ENCODE peak calls at places on chromosome 2, in eight cellular contexts. N is AG04450, B is BE2C, R is choroid plexus epithelial cell, F is mammary epithelial cell, O is cardiac muscle cell, E is colonic mucosa, G is astrocyte of the spinal cord. J is an unnamed sample.
A peak's percentile ranks its signal among the peaks of the same experiment; 100 is the strongest.

GRCh38 chr2:112272669-112273068 is 2.7 kb upstream of the ZC3H6 start:
- DNase-seq in B (no peak), G (no peak), E (no peak), O (no peak), N (no peak), R (no peak), F (no peak), J (no peak)

GRCh38 chr2:120858764-120859525 is 123.3 kb downstream of the GLI2 start:
- DNase-seq in G (no peak), B (no peak), R (no peak), E (no peak), F (no peak), O (no peak), N (no peak), J (no peak)

GRCh38 chr2:5365871-5366461 is 326.2 kb upstream of the SOX11 start:
- DNase-seq in N (no peak), G (peak; percentile 67), O (peak; percentile 1), B (peak; percentile 78), F (peak; percentile 6), E (peak; percentile 32), R (peak; percentile 78), J (no peak)

GRCh38 chr2:38178142-38178541 is 102.2 kb upstream of the CYP1B1 start:
- DNase-seq in G (peak; percentile 80), F (peak; percentile 76), B (no peak), E (no peak), O (peak; percentile 96), N (no peak), R (peak; percentile 99), J (peak; percentile 82)

GRCh38 chr2:80300346-80300745 is 4.2 kb downstream of the LRRTM1 start:
- DNase-seq in N (no peak), F (no peak), B (no peak), G (no peak), E (no peak), R (no peak), O (no peak), J (no peak)

GRCh38 chr2:181546086-181546485 is 88.9 kb downstream of the ITGA4 start:
- DNase-seq in G (peak; percentile 36), N (no peak), O (peak; percentile 3), B (no peak), E (no peak), F (peak; percentile 70), R (peak; percentile 45), J (no peak)

GRCh38 chr2:98637401-98638144 is 29.2 kb downstream of the UNC50 start:
- DNase-seq in R (no peak), O (no peak), F (no peak), N (no peak), E (no peak), G (no peak), B (no peak), J (no peak)

GRCh38 chr2:10385501-10385900 is 62.6 kb downstream of the ODC1 start:
- DNase-seq in B (peak; percentile 70), R (no peak), O (no peak), G (no peak), F (no peak), N (no peak), E (no peak), J (no peak)

GRCh38 chr2:240962371-240963064 is 35.9 kb upstream of the SNED1 start:
- DNase-seq in B (peak; percentile 35), F (no peak), G (peak; percentile 78), N (no peak), O (peak; percentile 55), R (peak; percentile 83), E (peak; percentile 57), J (no peak)

GRCh38 chr2:220106065-220106464 is 478.6 kb downstream of the SLC4A3 start:
- DNase-seq in B (no peak), N (no peak), F (no peak), O (no peak), R (no peak), E (no peak), G (no peak), J (no peak)

GRCh38 chr2:125224830-125225229 is 1199.7 kb downstream of the CNTNAP5 start:
- DNase-seq in G (no peak), F (no peak), O (no peak), N (no peak), R (no peak), E (no peak), B (no peak), J (no peak)

GRCh38 chr2:113818382-113818951 is 62.0 kb upstream of the SLC35F5 start:
- DNase-seq in F (peak; percentile 84), N (peak; percentile 98), O (peak; percentile 99), B (no peak), G (peak; percentile 99), E (no peak), R (peak; percentile 99), J (peak; percentile 99)

GRCh38 chr2:134333646-134334189 is 79.8 kb downstream of the MGAT5 start:
- DNase-seq in N (no peak), E (no peak), G (no peak), O (peak; percentile 12), R (no peak), F (no peak), B (peak; percentile 33), J (no peak)

GRCh38 chr2:112692496-112692911 is 28.3 kb upstream of the NT5DC4 start:
- DNase-seq in O (peak; percentile 90), N (peak; percentile 87), E (peak; percentile 75), B (no peak), G (peak; percentile 95), R (peak; percentile 99), F (peak; percentile 100), J (peak; percentile 75)

GRCh38 chr2:162840598-162841246 is 2.2 kb upstream of the KCNH7 start:
- DNase-seq in E (peak; percentile 52), O (peak; percentile 74), B (no peak), N (no peak), F (peak; percentile 65), G (peak; percentile 82), R (peak; percentile 83), J (no peak)

DNA sequence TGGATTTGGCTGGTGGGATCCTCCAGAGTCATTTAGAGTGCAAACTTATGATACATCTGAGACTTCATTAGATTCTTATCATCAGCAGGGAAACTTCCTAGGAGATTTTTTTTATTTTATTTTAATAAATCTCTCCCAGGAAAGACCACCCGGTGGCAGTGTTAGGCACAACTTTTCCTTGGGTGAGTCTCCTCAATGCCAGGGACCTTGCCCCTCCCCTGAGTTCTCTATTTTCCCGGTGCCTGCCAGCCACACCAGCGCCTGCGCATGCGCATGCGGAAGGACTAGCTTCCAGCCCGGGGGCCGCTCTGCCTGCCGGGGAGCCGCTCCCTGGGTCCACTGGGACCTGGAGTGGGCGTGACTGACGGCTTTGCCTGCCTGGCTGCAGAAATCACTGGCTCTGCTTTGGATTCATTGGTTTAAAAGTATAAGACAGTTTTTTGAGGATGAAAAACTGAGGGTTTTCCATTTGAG is 86.6 kb downstream of the TMEM182 start:
- DNase-seq in F (peak; percentile 14), B (peak; percentile 88), N (no peak), E (peak; percentile 73), O (peak; percentile 75), R (peak; percentile 42), G (peak; percentile 55), J (no peak)
- TF ChIP-seq CTCF in F (no peak), B (no peak), N (no peak), E (no peak), O (no peak), R (no peak), G (no peak), J (no peak)

DNA sequence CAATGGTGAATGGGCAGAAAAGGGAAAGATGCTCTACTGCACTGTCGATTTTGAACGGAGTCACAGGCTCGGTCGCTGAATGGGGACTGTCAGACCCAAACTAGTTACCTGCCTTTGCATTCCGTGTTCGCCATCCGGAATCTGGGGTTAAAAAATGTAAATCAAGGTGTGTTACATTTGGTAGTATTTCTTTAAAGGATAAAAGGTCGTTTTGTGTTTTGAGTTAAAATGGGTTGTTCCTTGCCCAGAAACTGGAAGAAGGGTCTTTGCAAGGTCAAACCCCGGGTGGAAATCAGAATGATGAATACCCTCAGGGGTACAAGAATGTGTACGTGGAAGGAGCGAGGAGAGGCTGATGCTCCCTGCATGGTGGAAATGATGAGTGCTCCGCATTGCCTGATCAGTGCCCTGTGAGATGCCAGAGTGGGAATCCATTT is 1.0 kb downstream of the VSNL1 start:
- DNase-seq in B (no peak), O (no peak), R (no peak), E (no peak), F (peak; percentile 19), N (no peak), G (no peak), J (no peak)
- H3K4me3 ChIP-seq in B (no peak overlapping the region), O (peak overlapping the region; percentile 38), R (no peak overlapping the region), E (peak overlapping the region; percentile 49), F (peak overlapping the region; percentile 72), N (peak overlapping the region; percentile 65), G (peak overlapping the region; percentile 63), J (peak overlapping the region; percentile 69)

GRCh38 chr2:16940214-16940613 is 274.6 kb upstream of the CYRIA start:
- DNase-seq in F (no peak), O (no peak), N (no peak), G (no peak), E (no peak), B (no peak), R (no peak), J (no peak)

GRCh38 chr2:16943279-16943958 is 277.8 kb upstream of the CYRIA start:
- DNase-seq in N (no peak), R (no peak), B (no peak), F (no peak), G (no peak), O (no peak), E (no peak), J (no peak)

DNA sequence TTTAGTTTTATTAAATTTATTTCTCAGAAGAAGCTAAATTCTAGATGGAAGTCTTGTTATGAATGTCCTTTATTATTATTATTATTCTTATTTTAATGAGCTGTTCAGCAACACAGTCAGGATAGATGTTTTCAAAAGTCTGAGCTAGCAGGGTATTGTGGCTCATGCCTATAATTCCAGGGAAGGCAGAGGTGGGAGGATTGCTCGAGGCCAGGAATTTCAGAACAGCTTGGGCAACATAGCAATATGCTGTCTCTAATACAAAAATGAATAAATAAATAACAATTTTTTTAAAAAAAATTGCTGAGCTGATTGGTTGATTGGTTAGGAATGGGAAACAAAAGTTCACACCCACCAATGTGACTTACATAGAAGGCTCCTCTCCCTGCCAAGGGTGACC is 274.1 kb upstream of the CYRIA start:
- DNase-seq in G (no peak), R (no peak), O (no peak), B (no peak), N (no peak), F (no peak), E (no peak), J (no peak)
- TF ChIP-seq CTCF in G (no peak), R (no peak), O (no peak), B (no peak), N (no peak), F (no peak), E (no peak), J (no peak)

GRCh38 chr2:105708697-105709096 is 36.0 kb upstream of the NCK2 start:
- DNase-seq in F (no peak), B (no peak), E (no peak), O (no peak), G (no peak), N (no peak), R (no peak), J (no peak)

GRCh38 chr2:105711394-105711793 is 33.3 kb upstream of the NCK2 start:
- DNase-seq in E (no peak), F (no peak), R (no peak), N (no peak), O (no peak), B (no peak), G (no peak), J (no peak)

GRCh38 chr2:105714141-105714540 is 30.6 kb upstream of the NCK2 start:
- DNase-seq in E (no peak), F (no peak), B (no peak), N (no peak), R (no peak), O (no peak), G (no peak), J (no peak)

GRCh38 chr2:105712981-105713596 is 31.6 kb upstream of the NCK2 start:
- DNase-seq in E (no peak), R (peak; percentile 43), O (peak; percentile 64), G (peak; percentile 44), F (peak; percentile 75), B (no peak), N (no peak), J (no peak)

GRCh38 chr2:105712166-105712915 is 32.4 kb upstream of the NCK2 start:
- DNase-seq in O (peak; percentile 65), B (no peak), F (peak; percentile 35), N (no peak), G (peak; percentile 12), R (no peak), E (no peak), J (no peak)
- H3K4me3 ChIP-seq in O (no peak overlapping the region), B (no peak overlapping the region), F (no peak overlapping the region), N (no peak overlapping the region), G (no peak overlapping the region), R (no peak overlapping the region), E (no peak overlapping the region), J (no peak overlapping the region)